ENCODE peak calls at places on chromosomes 7 and 10, in seven cellular contexts. M, K, D, H, Q, Y and O are unnamed samples.

GRCh38 chr7:88432321-88432720 is 125.6 kb upstream of the STEAP4 start:
- DNase-seq in D (no peak), H (no peak), Q (no peak), K (no peak), Y (no peak), M (no peak), O (no peak)

GRCh38 chr10:102678842-102679289 is 34.6 kb downstream of the TRIM8 start:
- DNase-seq in D (peak; percentile 70), K (peak; percentile 93), M (no peak), Y (peak; percentile 89), Q (peak; percentile 72), H (peak; percentile 90), O (no peak)

GRCh38 chr7:44713141-44713540 is 35.5 kb upstream of the ZMIZ2 start:
- DNase-seq in M (no peak), H (no peak), D (no peak), Y (no peak), K (peak; percentile 27), Q (no peak), O (no peak)

GRCh38 chr10:70145166-70145665 is 1.3 kb downstream of the TYSND1 start:
- DNase-seq in K (no peak), M (no peak), Y (peak; percentile 83), H (no peak), Q (no peak), D (no peak), O (no peak)

GRCh38 chr7:155278921-155279320 is 18.8 kb upstream of the INSIG1 start:
- DNase-seq in M (no peak), Y (no peak), D (no peak), K (no peak), H (no peak), Q (no peak), O (peak; percentile 46)

GRCh38 chr10:75607576-75607975 is 176.2 kb downstream of the LRMDA start:
- DNase-seq in Q (no peak), D (no peak), H (no peak), Y (no peak), M (no peak), K (no peak), O (no peak)

GRCh38 chr7:28483868-28484267 is 71.5 kb downstream of the CREB5 start:
- DNase-seq in Q (no peak), D (no peak), K (no peak), M (no peak), H (no peak), Y (no peak), O (no peak)

GRCh38 chr7:54546986-54547314 is 4.8 kb downstream of the VSTM2A start:
- DNase-seq in K (no peak), Q (no peak), D (no peak), Y (no peak), M (no peak), H (no peak), O (no peak)

GRCh38 chr7:116955801-116956514 is 2.7 kb downstream of the ST7 start:
- DNase-seq in K (no peak), M (no peak), D (peak; percentile 14), H (no peak), Y (no peak), Q (no peak), O (no peak)

GRCh38 chr10:133388973-133389818 is 4.8 kb upstream of the MTG1 start:
- DNase-seq in D (peak; percentile 10), Q (no peak), Y (no peak), M (peak; percentile 28), K (peak; percentile 45), H (no peak), O (no peak)

GRCh38 chr10:75399461-75400162 is 2.0 kb downstream of the ZNF503 start:
- DNase-seq in Y (peak; percentile 94), D (peak; percentile 72), K (peak; percentile 91), M (no peak), H (peak; percentile 81), Q (peak; percentile 88), O (peak; percentile 91)

GRCh38 chr7:455110-455928 is 64.3 kb downstream of the PDGFA start:
- DNase-seq in K (no peak), H (no peak), D (no peak), Q (peak; percentile 69), Y (peak; percentile 87), M (no peak), O (no peak)

GRCh38 chr10:43090664-43091063 is 13.8 kb downstream of the RET start:
- DNase-seq in D (no peak), Q (no peak), H (no peak), M (no peak), K (no peak), Y (no peak), O (no peak)

GRCh38 chr7:118762451-118762850 is 537.9 kb downstream of the ANKRD7 start:
- DNase-seq in H (no peak), Q (no peak), Y (no peak), M (no peak), D (no peak), K (no peak), O (no peak)
- H3K36me3 ChIP-seq in H (no peaks in the 10 kb centered on the region), Q (no peaks in the 10 kb centered on the region), Y (no peaks in the 10 kb centered on the region), M (no peaks in the 10 kb centered on the region), D (no peaks in the 10 kb centered on the region), K (no peaks in the 10 kb centered on the region), O (no peaks in the 10 kb centered on the region)

GRCh38 chr7:15682751-15683150 is 3.7 kb downstream of the MEOX2 start:
- DNase-seq in Y (no peak), H (no peak), Q (no peak), K (no peak), D (no peak), M (no peak), O (no peak)
- H3K4me3 ChIP-seq in Y (no peak overlapping the region), H (no peak overlapping the region), Q (peak overlapping the region; percentile 75), K (no peak overlapping the region), D (no peak overlapping the region), M (no peak overlapping the region), O (peak overlapping the region; percentile 72)

DNA sequence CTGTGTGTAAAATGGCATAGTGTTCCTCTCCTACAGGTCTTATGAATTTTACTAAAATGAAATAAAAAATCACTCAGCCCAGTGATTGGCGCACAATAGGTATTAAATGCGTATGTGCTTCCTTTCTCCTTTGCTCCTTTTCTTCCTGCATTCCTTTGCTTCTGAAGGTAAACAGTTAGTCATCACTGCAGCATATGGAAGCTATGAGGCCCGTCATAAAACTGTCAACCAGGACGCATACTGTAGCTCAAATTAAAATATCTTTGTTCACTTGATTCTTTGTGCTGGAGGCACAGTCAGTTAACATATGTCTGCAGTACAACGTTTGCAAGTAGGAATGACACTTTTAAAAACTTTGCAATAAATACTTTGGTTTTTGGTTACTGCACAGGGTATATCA is 374.7 kb downstream of the TCERG1L start:
- DNase-seq in M (no peak), K (no peak), D (no peak), Q (no peak), Y (no peak), H (no peak), O (no peak)
- H3K36me3 ChIP-seq in M (no peaks in the 10 kb centered on the region), K (no peaks in the 10 kb centered on the region), D (no peaks in the 10 kb centered on the region), Q (no peaks in the 10 kb centered on the region), Y (no peaks in the 10 kb centered on the region), H (no peaks in the 10 kb centered on the region), O (no peaks in the 10 kb centered on the region)

DNA sequence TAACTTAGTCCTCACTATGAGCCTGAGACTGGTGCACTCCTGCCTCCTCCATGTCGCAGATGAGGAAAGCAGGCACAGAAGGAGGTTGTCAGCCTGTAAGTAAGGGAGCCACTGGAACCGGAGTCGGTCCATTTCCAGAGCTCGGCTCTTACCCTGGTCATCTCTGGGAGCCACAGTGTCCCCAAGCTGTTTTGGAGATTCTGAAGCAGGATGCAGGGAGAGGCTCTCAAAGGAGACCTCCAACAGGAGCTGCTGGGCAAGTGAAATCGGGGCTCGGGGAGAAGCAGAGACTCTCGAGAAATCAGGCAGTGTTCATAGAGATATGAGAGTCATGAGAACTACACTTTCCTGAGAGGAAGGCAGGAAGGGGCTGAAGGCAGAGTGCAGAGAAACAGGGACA is 39.0 kb downstream of the VSTM4 start:
- DNase-seq in D (no peak), Q (no peak), M (no peak), H (no peak), Y (no peak), K (no peak), O (no peak)
- H3K4me3 ChIP-seq in D (no peak overlapping the region), Q (no peak overlapping the region), M (no peak overlapping the region), H (no peak overlapping the region), Y (no peak overlapping the region), K (no peak overlapping the region), O (no peak overlapping the region)

GRCh38 chr7:148806187-148806586 is 77.9 kb downstream of the EZH2 start:
- DNase-seq in D (no peak), K (no peak), H (no peak), Y (no peak), M (no peak), Q (no peak), O (no peak)
- H3K36me3 ChIP-seq in D (no peaks in the 10 kb centered on the region), K (peaks cover 15% of the 10 kb centered on the region), H (peaks cover 79% of the 10 kb centered on the region), Y (no peaks in the 10 kb centered on the region), M (peaks cover 16% of the 10 kb centered on the region), Q (peaks cover 41% of the 10 kb centered on the region), O (peaks cover 45% of the 10 kb centered on the region)

DNA sequence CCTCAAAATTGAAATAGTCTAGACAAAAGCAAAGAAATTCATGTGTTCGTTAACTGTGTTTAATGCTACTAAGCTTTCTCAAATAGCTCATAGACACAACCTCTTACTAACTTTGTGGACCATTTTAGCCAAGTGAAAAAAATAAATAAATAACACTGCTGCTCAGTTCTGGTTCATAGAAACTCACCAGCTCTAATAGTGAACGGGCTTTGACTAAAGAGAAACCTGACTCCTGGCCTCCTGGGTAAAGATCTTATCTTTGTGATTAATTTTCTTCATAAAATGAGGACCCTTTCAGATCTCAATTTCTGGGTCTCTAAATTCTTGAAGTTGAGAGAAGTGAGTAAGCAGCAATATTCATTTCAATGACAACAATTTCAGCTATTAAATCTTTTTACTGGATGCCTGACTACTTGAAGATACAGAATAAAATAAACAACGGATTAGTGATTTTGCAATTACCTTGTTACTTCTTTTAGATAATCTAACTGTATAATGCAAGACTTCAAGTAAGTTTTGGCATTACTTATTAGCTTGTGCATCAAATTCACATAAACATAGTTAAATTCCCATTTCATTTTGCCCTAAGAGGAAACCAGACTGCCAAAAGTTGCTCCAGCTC is 3.1 kb downstream of the CADPS2 start:
- DNase-seq in D (no peak), Y (no peak), H (no peak), Q (no peak), M (no peak), K (no peak), O (no peak)
- H3K4me3 ChIP-seq in D (no peak overlapping the region), Y (peak overlapping the region; percentile 76), H (no peak overlapping the region), Q (peak overlapping the region; percentile 91), M (no peak overlapping the region), K (no peak overlapping the region), O (no peak overlapping the region)